ENCODE peak calls at places on chromosomes 2 and 18, in six cellular contexts. One of them, this sample, is unnamed.

GRCh38 chr2:181178823-181179412 is 198.5 kb downstream of the UBE2E3 start:
- DNase-seq in NAMALWA: peak
- DNase-seq in caudate nucleus: no peak
- DNase-seq in A549: no peak
- DNase-seq in non-pigmented ciliary epithelial cell: no peak
- DNase-seq in activated naive CD4-positive, alpha-beta T cell: no peak
- DNase-seq in this sample: peak

GRCh38 chr2:138028538-138028937 is 64.3 kb downstream of the HNMT start:
- DNase-seq in non-pigmented ciliary epithelial cell: no peak
- DNase-seq in activated naive CD4-positive, alpha-beta T cell: no peak
- DNase-seq in A549: no peak
- DNase-seq in NAMALWA: peak
- DNase-seq in caudate nucleus: no peak
- DNase-seq in this sample: no peak

GRCh38 chr2:1854747-1855146 is 110.4 kb upstream of the PXDN start:
- DNase-seq in non-pigmented ciliary epithelial cell: peak
- DNase-seq in A549: peak
- DNase-seq in NAMALWA: peak
- DNase-seq in activated naive CD4-positive, alpha-beta T cell: no peak
- DNase-seq in caudate nucleus: peak
- DNase-seq in this sample: peak

GRCh38 chr2:39871291-39871761 is 92.3 kb upstream of the THUMPD2 start:
- DNase-seq in NAMALWA: no peak
- DNase-seq in activated naive CD4-positive, alpha-beta T cell: no peak
- DNase-seq in A549: no peak
- DNase-seq in non-pigmented ciliary epithelial cell: peak
- DNase-seq in caudate nucleus: peak
- DNase-seq in this sample: no peak

GRCh38 chr2:203463176-203463797 is 71.8 kb downstream of the RAPH1 start:
- DNase-seq in non-pigmented ciliary epithelial cell: no peak
- DNase-seq in NAMALWA: no peak
- DNase-seq in caudate nucleus: no peak
- DNase-seq in A549: no peak
- DNase-seq in activated naive CD4-positive, alpha-beta T cell: no peak
- DNase-seq in this sample: no peak

GRCh38 chr2:121860033-121860810 is 104.8 kb downstream of the TSN start:
- DNase-seq in A549: no peak
- DNase-seq in NAMALWA: no peak
- DNase-seq in caudate nucleus: no peak
- DNase-seq in activated naive CD4-positive, alpha-beta T cell: no peak
- DNase-seq in non-pigmented ciliary epithelial cell: peak
- DNase-seq in this sample: no peak

GRCh38 chr2:101120124-101120996 is 30.8 kb downstream of the TBC1D8 start:
- DNase-seq in caudate nucleus: no peak
- DNase-seq in non-pigmented ciliary epithelial cell: peak
- DNase-seq in activated naive CD4-positive, alpha-beta T cell: no peak
- DNase-seq in A549: peak
- DNase-seq in NAMALWA: no peak
- DNase-seq in this sample: no peak

GRCh38 chr18:65610939-65611338 is 139.9 kb upstream of the CDH7 start:
- DNase-seq in NAMALWA: no peak
- DNase-seq in caudate nucleus: no peak
- DNase-seq in non-pigmented ciliary epithelial cell: no peak
- DNase-seq in activated naive CD4-positive, alpha-beta T cell: no peak
- DNase-seq in A549: no peak
- DNase-seq in this sample: peak

GRCh38 chr2:215866594-215866993 is 146.8 kb downstream of the MREG start:
- DNase-seq in non-pigmented ciliary epithelial cell: no peak
- DNase-seq in A549: no peak
- DNase-seq in NAMALWA: no peak
- DNase-seq in activated naive CD4-positive, alpha-beta T cell: no peak
- DNase-seq in caudate nucleus: no peak
- DNase-seq in this sample: no peak

GRCh38 chr2:215712219-215712849 is 276.5 kb upstream of the FN1 start:
- DNase-seq in non-pigmented ciliary epithelial cell: no peak
- DNase-seq in activated naive CD4-positive, alpha-beta T cell: no peak
- DNase-seq in A549: no peak
- DNase-seq in NAMALWA: no peak
- DNase-seq in caudate nucleus: no peak
- DNase-seq in this sample: no peak

GRCh38 chr2:114219501-114219900 is 222.9 kb upstream of the DPP10 start:
- DNase-seq in caudate nucleus: no peak
- DNase-seq in activated naive CD4-positive, alpha-beta T cell: no peak
- DNase-seq in non-pigmented ciliary epithelial cell: no peak
- DNase-seq in A549: no peak
- DNase-seq in NAMALWA: no peak
- DNase-seq in this sample: no peak

GRCh38 chr2:39696072-39696471 is 30.4 kb downstream of the TMEM178A start:
- DNase-seq in NAMALWA: no peak
- DNase-seq in non-pigmented ciliary epithelial cell: peak
- DNase-seq in A549: no peak
- DNase-seq in caudate nucleus: no peak
- DNase-seq in activated naive CD4-positive, alpha-beta T cell: no peak
- DNase-seq in this sample: peak

GRCh38 chr2:161136696-161137324 is 23.4 kb upstream of the TANK start:
- DNase-seq in NAMALWA: peak
- DNase-seq in non-pigmented ciliary epithelial cell: peak
- DNase-seq in caudate nucleus: peak
- DNase-seq in A549: no peak
- DNase-seq in activated naive CD4-positive, alpha-beta T cell: no peak
- DNase-seq in this sample: peak

GRCh38 chr2:226124548-226125011 is 675.0 kb downstream of the IRS1 start:
- DNase-seq in non-pigmented ciliary epithelial cell: no peak
- DNase-seq in activated naive CD4-positive, alpha-beta T cell: no peak
- DNase-seq in A549: no peak
- DNase-seq in caudate nucleus: no peak
- DNase-seq in NAMALWA: no peak
- DNase-seq in this sample: peak